ENCODE peak calls at places on chromosomes 4 and X, in seven cellular contexts. V is tibial artery; Z is CD8-positive, alpha-beta memory T cell; G is choroid plexus epithelial cell; Y is BE2C; I is fibroblast of pulmonary artery; H is H1. F is an unnamed sample.

GRCh38 chrX:144334577-144334976 is 450.7 kb downstream of the UBE2NL start:
- DNase-seq in Y (no peak), V (no peak), H (peak), Z (no peak), I (no peak), G (no peak), F (no peak)

GRCh38 chr4:30714408-30715031 is 5.6 kb upstream of the PCDH7 start:
- DNase-seq in V (no peak), H (no peak), Y (peak), I (peak), Z (no peak), G (peak), F (peak)

GRCh38 chrX:9747644-9748043 is 18.0 kb downstream of the GPR143 start:
- DNase-seq in Y (no peak), Z (no peak), G (no peak), H (no peak), V (no peak), I (no peak), F (no peak)

GRCh38 chrX:69100478-69100877 is 64.8 kb downstream of the PJA1 start:
- DNase-seq in Z (no peak), G (no peak), I (no peak), H (no peak), Y (peak), V (no peak), F (no peak)

GRCh38 chr4:137467537-137467936 is 64.8 kb downstream of the PCDH18 start:
- DNase-seq in Y (no peak), H (no peak), V (no peak), I (no peak), G (no peak), Z (no peak), F (no peak)

GRCh38 chr4:212438-213174 is 88.3 kb downstream of the ZNF718 start:
- DNase-seq in V (peak), Z (no peak), Y (no peak), I (peak), H (no peak), G (peak), F (peak)

GRCh38 chr4:10104211-10104990 is 12.2 kb downstream of the WDR1 start:
- DNase-seq in V (peak), Z (no peak), Y (no peak), H (no peak), G (peak), I (no peak), F (no peak)

GRCh38 chrX:64394874-64395567 is at the start of gene MTMR8:
- DNase-seq in I (peak), H (peak), G (peak), V (peak), Y (peak), Z (peak), F (peak)

GRCh38 chrX:39762266-39762841 is 335.4 kb downstream of the BCOR start:
- DNase-seq in Z (no peak), H (no peak), Y (peak), G (peak), V (no peak), I (peak), F (no peak)

DNA sequence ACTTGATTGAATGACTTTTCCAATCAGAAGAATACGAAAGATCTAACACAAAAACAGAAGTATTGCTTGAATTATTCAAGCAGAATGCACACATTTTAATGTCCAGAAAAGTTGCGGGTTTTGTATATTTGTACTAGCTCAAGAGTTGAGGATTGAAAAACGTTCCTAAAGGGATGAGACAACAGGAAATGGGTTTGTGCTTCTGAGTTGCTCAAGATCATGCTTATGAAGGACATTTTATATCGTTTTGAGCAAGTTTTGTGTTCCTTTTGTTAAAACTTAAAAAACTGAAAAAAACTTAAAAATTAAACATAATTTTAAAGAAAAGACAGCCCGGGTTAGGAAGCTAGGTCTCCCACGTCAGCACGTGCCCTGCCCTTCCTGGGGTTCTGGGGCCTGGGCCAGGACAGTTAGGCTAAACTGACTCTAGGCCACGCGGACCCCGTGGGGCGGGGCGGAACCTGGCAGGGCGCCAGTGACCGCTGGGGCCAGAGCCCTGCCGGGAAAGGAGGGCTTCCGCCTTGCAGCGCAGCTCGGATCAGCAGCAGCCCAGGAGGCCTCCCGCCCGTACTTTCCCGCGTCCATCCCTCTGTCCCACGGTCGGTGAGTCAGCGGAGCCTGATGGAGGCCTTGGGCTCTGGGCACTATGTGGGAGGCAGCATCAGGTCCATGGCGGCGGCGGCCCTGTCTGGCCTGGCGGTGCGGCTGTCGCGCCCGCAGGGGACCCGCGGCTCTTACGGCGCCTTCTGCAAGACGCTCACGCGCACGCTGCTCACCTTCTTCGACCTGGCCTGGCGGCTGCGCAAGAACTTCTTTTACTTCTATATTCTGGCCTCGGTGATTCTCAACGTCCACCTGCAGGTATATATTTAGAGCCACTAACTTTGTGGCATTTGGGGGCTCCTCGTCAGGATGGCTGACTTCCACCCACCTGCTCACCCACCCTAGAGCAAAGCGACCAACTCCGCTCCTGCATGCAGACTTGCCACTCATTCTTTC is at the start of gene SMIM10:
- DNase-seq in I (peak), G (peak), Y (peak), Z (no peak), V (peak), H (no peak), F (peak)
- H3K4me3 ChIP-seq in I (peak), G (peak), Y (peak), Z (no peak), V (peak), H (no peak), F (peak)

DNA sequence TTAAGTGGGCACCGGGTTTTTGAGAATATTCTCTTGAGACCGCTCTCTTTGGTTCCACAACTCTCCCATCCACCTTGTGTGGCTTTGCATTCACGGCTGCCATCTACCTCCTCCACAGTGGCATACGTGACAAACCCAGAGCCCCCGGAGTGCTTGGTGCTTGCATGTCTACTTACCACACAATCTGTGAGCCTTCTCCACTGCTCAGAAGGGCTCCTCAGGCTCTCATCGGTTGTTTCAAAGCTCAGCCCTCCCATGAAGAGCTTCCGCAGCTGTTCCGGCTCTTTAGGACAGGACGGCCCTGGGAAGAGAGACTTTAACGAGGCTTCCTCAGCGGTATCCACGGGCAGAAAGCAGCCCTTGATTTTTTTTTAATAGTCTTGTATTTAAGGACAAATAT is 167.6 kb upstream of the ANK2 start:
- DNase-seq in H (no peak), G (no peak), Z (no peak), I (peak), Y (no peak), V (no peak), F (no peak)
- H3K4me3 ChIP-seq in H (no peak), G (no peak), Z (no peak), I (peak), Y (no peak), V (no peak), F (no peak)

DNA sequence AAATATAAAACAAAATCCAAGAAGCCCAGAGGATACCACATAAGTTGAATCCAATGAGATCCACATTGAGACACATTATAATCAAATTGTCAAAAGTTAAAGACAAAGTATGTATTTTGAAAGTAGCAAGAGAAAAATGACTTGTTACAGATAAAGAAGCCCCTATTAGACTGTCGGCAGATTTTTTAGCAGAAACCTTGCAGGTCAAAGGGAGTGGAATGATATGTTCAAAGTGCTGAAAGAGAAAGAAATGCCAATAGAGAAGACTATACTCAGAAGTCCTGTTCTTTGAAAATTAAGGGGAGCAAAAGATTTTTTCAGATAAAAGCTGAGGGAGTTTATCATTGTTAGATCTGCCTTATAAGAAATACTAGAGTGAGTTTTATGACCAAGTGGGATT is 148.9 kb upstream of the EPHA5 start:
- DNase-seq in G (no peak), I (no peak), H (no peak), Z (no peak), V (no peak), Y (no peak), F (no peak)
- H3K4me3 ChIP-seq in G (no peak), I (no peak), H (no peak), Z (no peak), V (no peak), Y (no peak), F (no peak)

GRCh38 chr4:3880595-3881120 is 114.5 kb downstream of the ADRA2C start:
- DNase-seq in G (peak), Y (peak), V (peak), Z (peak), I (peak), H (peak), F (peak)
- H3K4me3 ChIP-seq in G (no peak), Y (peak), V (no peak), Z (peak), I (no peak), H (peak), F (no peak)

GRCh38 chr4:42152507-42153504 is at the start of gene BEND4:
- DNase-seq in H (no peak), V (no peak), Z (no peak), Y (no peak), I (no peak), G (no peak), F (no peak)

GRCh38 chr4:42150653-42151567 is 1.5 kb downstream of the BEND4 start:
- DNase-seq in H (no peak), Z (no peak), Y (peak), V (no peak), I (no peak), G (no peak), F (no peak)

GRCh38 chr4:42151568-42152506 is 618 bp downstream of the BEND4 start:
- DNase-seq in G (no peak), H (peak), I (peak), V (no peak), Y (peak), Z (peak), F (no peak)

GRCh38 chr4:42148453-42148852 is 4.0 kb downstream of the BEND4 start:
- DNase-seq in Z (no peak), I (no peak), Y (no peak), H (no peak), G (no peak), V (no peak), F (no peak)

GRCh38 chr4:42149004-42149403 is 3.5 kb downstream of the BEND4 start:
- DNase-seq in G (no peak), H (no peak), V (no peak), I (no peak), Z (no peak), Y (peak), F (no peak)
- H3K4me3 ChIP-seq in G (no peak), H (no peak), V (no peak), I (no peak), Z (no peak), Y (peak), F (no peak)

DNA sequence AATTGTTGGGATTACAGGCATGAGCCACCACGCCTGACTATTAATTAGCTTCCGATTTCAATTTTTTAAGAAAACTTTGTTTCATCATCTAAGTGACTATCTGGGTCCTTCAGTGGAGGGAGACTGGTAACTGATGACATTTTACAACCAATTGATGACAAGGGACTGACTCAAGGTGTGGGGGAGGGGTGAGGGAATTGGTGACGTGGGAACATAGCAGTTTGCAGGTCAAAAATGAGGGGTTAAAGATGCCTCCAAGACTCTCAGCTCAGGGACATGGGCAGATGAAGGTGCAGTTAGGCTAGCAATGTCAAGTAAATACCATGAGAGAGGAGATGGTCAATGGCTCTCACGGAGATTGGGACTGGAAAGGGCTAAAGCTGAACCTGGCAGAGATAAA is 5.7 kb upstream of the FAM9C start:
- DNase-seq in H (no peak), Z (no peak), I (no peak), G (no peak), V (no peak), Y (no peak), F (no peak)
- H3K4me3 ChIP-seq in H (no peak), Z (no peak), I (no peak), G (no peak), V (no peak), Y (no peak), F (no peak)

GRCh38 chrX:48681539-48682183 is 1.9 kb upstream of the WAS start:
- DNase-seq in I (no peak), Z (no peak), G (no peak), V (no peak), H (no peak), Y (no peak), F (no peak)

GRCh38 chrX:48676106-48676892 is 7.3 kb upstream of the WAS start:
- DNase-seq in I (peak), V (peak), Z (peak), Y (peak), H (peak), G (peak), F (peak)

GRCh38 chrX:48676893-48677270 is 6.7 kb upstream of the WAS start:
- DNase-seq in I (no peak), Y (no peak), H (no peak), Z (no peak), V (no peak), G (no peak), F (no peak)

GRCh38 chrX:48683411-48683982 is at the start of gene WAS:
- DNase-seq in I (no peak), Y (no peak), H (no peak), Z (no peak), G (no peak), V (no peak), F (no peak)

DNA sequence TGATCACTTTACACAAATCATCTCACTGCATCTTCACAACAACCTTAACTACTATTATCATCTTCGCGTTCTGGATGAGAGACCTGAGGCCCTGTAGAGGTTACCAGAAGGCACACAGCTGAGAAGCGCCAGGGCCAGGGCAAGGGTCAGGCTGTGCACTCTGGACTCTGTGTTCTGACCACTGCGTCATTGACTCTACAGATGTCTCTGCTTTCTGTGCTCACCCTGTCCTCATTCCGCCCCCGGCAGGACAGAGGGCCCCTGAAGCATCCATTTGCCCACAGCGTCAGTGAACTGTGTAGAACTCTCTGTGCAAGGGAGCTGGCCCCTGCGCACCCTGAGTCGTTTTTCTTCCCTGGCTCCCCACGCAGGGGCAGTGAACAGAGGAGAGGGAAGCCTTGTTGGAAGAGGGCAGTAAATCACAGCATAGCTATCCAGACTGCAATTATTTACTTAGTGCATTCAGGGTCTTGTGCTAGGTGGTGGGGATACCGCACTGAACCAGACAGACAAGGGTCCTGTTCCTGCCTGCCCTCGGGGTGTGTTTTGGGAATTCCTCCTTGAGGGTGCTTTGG is 6.1 kb upstream of the WAS start:
- DNase-seq in Y (no peak), Z (no peak), V (no peak), H (no peak), I (no peak), G (no peak), F (no peak)
- H3K4me3 ChIP-seq in Y (peak), Z (peak), V (peak), H (peak), I (no peak), G (no peak), F (no peak)

DNA sequence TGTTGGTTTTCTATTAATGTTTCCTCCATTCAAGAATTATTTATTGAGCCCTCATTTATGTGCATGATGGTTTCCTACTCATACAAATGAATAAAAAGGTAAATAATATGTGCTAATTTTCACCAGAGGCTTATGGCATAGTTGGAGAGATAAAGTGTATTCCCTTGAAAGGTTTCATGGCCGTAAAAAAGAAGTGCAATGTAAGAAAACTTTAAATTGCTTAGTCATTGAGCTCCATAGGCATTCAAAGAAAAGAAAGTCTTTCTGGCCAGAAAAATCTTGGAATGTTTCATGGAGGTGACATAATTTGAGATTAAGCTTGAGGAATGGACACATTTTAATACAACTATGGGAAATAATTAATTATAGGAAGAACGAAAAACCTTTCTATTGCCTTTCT is 8.7 kb downstream of the KLHL4 start:
- DNase-seq in V (no peak), Y (no peak), I (no peak), Z (no peak), H (no peak), G (no peak), F (no peak)
- H3K4me3 ChIP-seq in V (no peak), Y (no peak), I (no peak), Z (no peak), H (no peak), G (no peak), F (no peak)